ENCODE peak calls at places on chromosomes 6 and 20, in six cellular contexts. A is cardiac muscle cell, U is AG09309, I is astrocyte of the spinal cord, W is upper lobe of left lung, G is fibroblast of mammary gland. H is an unnamed sample.

GRCh38 chr6:55473722-55474121 is 105.3 kb downstream of the HMGCLL1 start:
- DNase-seq in I (no peak), W (no peak), U (no peak), G (no peak), A (no peak), H (no peak)

GRCh38 chr20:39097889-39098288 is 135.7 kb downstream of the DHX35 start:
- DNase-seq in I (no peak), W (no peak), U (no peak), G (no peak), A (no peak), H (no peak)

GRCh38 chr6:126188271-126188909 is 151.5 kb upstream of the CENPW start:
- DNase-seq in I (peak), A (peak), G (peak), U (peak), W (no peak), H (peak)

GRCh38 chr20:57164872-57165271 is 101.6 kb downstream of the BMP7 start:
- DNase-seq in W (no peak), G (no peak), U (no peak), A (no peak), I (no peak), H (no peak)

GRCh38 chr20:61628901-61629300 is 376.8 kb downstream of the CDH4 start:
- DNase-seq in G (no peak), A (no peak), I (peak), U (no peak), W (no peak), H (no peak)

GRCh38 chr6:130975325-130975724 is 87.7 kb downstream of the EPB41L2 start:
- DNase-seq in U (no peak), A (no peak), W (no peak), G (peak), I (peak), H (no peak)

GRCh38 chr6:93586316-93586715 is 167.0 kb upstream of the EPHA7 start:
- DNase-seq in W (no peak), A (no peak), U (no peak), G (no peak), I (no peak), H (no peak)

GRCh38 chr6:91305755-91306154 is 718.9 kb upstream of the MAP3K7 start:
- DNase-seq in U (no peak), W (no peak), A (no peak), G (no peak), I (no peak), H (no peak)

GRCh38 chr6:112232845-112233256 is 21.5 kb downstream of the LAMA4 start:
- DNase-seq in I (peak), G (peak), A (peak), W (no peak), U (no peak), H (peak)

GRCh38 chr6:26520088-26520839 is 17.9 kb upstream of the HMGN4 start:
- DNase-seq in A (no peak), U (no peak), G (no peak), W (no peak), I (peak), H (no peak)

GRCh38 chr20:36079486-36079885 is 75.1 kb upstream of the EPB41L1 start:
- DNase-seq in W (no peak), I (no peak), U (no peak), A (no peak), G (no peak), H (no peak)

GRCh38 chr6:133396225-133396624 is 155.1 kb downstream of the EYA4 start:
- DNase-seq in I (peak), U (no peak), A (peak), W (no peak), G (peak), H (peak)

GRCh38 chr20:42577193-42577592 is 612.5 kb downstream of the PTPRT start:
- DNase-seq in U (no peak), G (no peak), W (no peak), A (no peak), I (no peak), H (no peak)

GRCh38 chr20:3203315-3204123 is 963 bp downstream of the DDRGK1 start:
- DNase-seq in U (no peak), I (peak), G (peak), W (no peak), A (no peak), H (peak)

GRCh38 chr20:22423190-22423832 is 161.1 kb downstream of the FOXA2 start:
- DNase-seq in W (no peak), U (no peak), G (no peak), I (no peak), A (no peak), H (no peak)

GRCh38 chr6:53441035-53441493 is 92.3 kb upstream of the ELOVL5 start:
- DNase-seq in I (no peak), U (no peak), W (no peak), G (peak), A (no peak), H (no peak)

GRCh38 chr20:10622657-10623418 is 51.0 kb downstream of the JAG1 start:
- DNase-seq in W (no peak), G (peak), U (no peak), I (peak), A (peak), H (peak)

GRCh38 chr6:41537359-41537758 is 8.8 kb upstream of the FOXP4 start:
- DNase-seq in W (no peak), U (no peak), A (no peak), I (no peak), G (no peak), H (no peak)

GRCh38 chr6:138614151-138614550 is 114.9 kb upstream of the NHSL1 start:
- DNase-seq in A (no peak), W (no peak), U (no peak), G (no peak), I (no peak), H (no peak)

GRCh38 chr20:45822863-45823262 is 4.2 kb downstream of the TNNC2 start:
- DNase-seq in U (no peak), W (peak), A (no peak), I (no peak), G (no peak), H (peak)

GRCh38 chr6:31510007-31510406 is 12.1 kb downstream of the MICB start:
- DNase-seq in U (no peak), G (no peak), W (no peak), I (no peak), A (no peak), H (no peak)

GRCh38 chr6:6758915-6759654 is 170.6 kb downstream of the LY86 start:
- DNase-seq in I (peak), A (peak), U (no peak), W (no peak), G (peak), H (peak)

GRCh38 chr6:82902290-82902689 is 163.4 kb downstream of the UBE3D start:
- DNase-seq in A (no peak), U (no peak), W (no peak), G (peak), I (no peak), H (no peak)

GRCh38 chr20:835220-836045 is 1.9 kb downstream of the FAM110A start:
- DNase-seq in G (no peak), A (no peak), W (peak), U (no peak), I (no peak), H (no peak)

GRCh38 chr6:36073587-36073986 is 46.0 kb downstream of the MAPK14 start:
- DNase-seq in G (no peak), W (no peak), I (no peak), U (no peak), A (no peak), H (no peak)

GRCh38 chr6:24543683-24544082 is 48.9 kb downstream of the ALDH5A1 start:
- DNase-seq in G (no peak), A (no peak), U (no peak), I (no peak), W (no peak), H (no peak)

GRCh38 chr20:4190792-4191519 is 175.6 kb upstream of the RNF24 start:
- DNase-seq in G (no peak), U (no peak), I (no peak), A (no peak), W (no peak), H (no peak)

GRCh38 chr6:114785235-114786127 is 442.7 kb upstream of the HS3ST5 start:
- DNase-seq in I (peak), A (no peak), W (no peak), G (no peak), U (no peak), H (no peak)

GRCh38 chr6:125507987-125508655 is 206.4 kb upstream of the HDDC2 start:
- DNase-seq in W (no peak), A (peak), I (peak), U (no peak), G (peak), H (peak)

GRCh38 chr6:53377793-53378192 is 29.0 kb upstream of the ELOVL5 start:
- DNase-seq in W (no peak), U (no peak), G (no peak), A (no peak), I (no peak), H (peak)

GRCh38 chr6:156582509-156582992 is 194.6 kb upstream of the ARID1B start:
- DNase-seq in A (no peak), I (no peak), G (no peak), U (no peak), W (no peak), H (no peak)

GRCh38 chr6:138293428-138293827 is 75.1 kb upstream of the PBOV1 start:
- DNase-seq in G (no peak), U (peak), I (no peak), W (no peak), A (no peak), H (no peak)

GRCh38 chr20:59439243-59439642 is 138.8 kb downstream of the EDN3 start:
- DNase-seq in A (no peak), I (no peak), G (no peak), U (no peak), W (no peak), H (no peak)
- TF ChIP-seq CTCF in A (no peak), I (no peak), G (no peak), U (no peak), W (no peak), H (no peak)

DNA sequence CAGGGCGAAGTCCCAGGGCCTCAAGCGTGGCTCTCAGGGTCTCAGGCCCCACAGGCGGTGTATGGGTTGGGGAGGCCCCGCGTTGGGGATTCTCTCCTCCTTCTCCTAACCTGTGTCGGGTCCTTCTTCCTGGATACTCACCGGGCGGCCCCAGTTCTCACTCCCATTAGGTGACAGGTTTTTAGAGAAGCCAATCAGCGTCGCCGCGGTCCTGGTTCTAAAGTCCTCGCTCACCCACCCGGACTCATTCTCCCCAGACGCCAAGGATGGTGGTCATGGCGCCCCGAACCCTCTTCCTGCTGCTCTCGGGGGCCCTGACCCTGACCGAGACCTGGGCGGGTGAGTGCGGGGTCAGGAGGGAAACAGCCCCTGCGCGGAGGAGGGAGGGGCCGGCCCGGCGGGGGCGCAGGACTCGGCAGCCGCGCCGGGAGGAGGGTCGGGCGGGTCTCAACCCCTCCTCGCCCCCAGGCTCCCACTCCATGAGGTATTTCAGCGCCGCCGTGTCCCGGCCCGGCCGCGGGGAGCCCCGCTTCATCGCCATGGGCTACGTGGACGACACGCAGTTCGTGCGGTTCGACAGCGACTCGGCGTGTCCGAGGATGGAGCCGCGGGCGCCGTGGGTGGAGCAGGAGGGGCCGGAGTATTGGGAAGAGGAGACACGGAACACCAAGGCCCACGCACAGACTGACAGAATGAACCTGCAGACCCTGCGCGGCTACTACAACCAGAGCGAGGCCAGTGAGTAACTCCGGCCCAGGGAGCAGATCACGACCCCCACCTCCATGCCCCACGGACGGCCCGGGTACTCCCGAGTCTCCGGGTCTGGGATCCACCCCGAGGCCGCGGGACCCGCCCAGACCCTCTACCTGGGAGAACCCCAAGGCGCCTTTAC is at the start of gene HLA-G:
- DNase-seq in W (peak), I (no peak), A (no peak), U (no peak), G (no peak), H (no peak)
- H3K4me3 ChIP-seq in W (no peak), I (no peak), A (peak), U (no peak), G (no peak), H (peak)

GRCh38 chr6:27592107-27592480 is 119.2 kb upstream of the ZNF184 start:
- DNase-seq in A (peak), U (no peak), I (peak), G (peak), W (no peak), H (no peak)

GRCh38 chr6:27593861-27594260 is 121.0 kb upstream of the ZNF184 start:
- DNase-seq in U (no peak), W (no peak), G (no peak), A (no peak), I (no peak), H (no peak)

GRCh38 chr6:27593200-27593818 is 120.4 kb upstream of the ZNF184 start:
- DNase-seq in I (no peak), U (no peak), A (no peak), G (no peak), W (no peak), H (no peak)

GRCh38 chr6:27591660-27592059 is 118.8 kb upstream of the ZNF184 start:
- DNase-seq in W (no peak), G (peak), U (no peak), A (peak), I (peak), H (peak)

GRCh38 chr6:27592481-27593199 is 119.7 kb upstream of the ZNF184 start:
- DNase-seq in G (peak), I (peak), A (peak), U (no peak), W (no peak), H (peak)
- TF ChIP-seq CTCF in G (no peak), I (no peak), A (no peak), U (no peak), W (no peak), H (no peak)

GRCh38 chr6:16480780-16481179 is 242.4 kb downstream of the GMPR start:
- DNase-seq in A (no peak), I (no peak), U (no peak), W (no peak), G (no peak), H (no peak)
- H3K4me3 ChIP-seq in A (no peak), I (no peak), U (no peak), W (no peak), G (no peak), H (no peak)

GRCh38 chr20:62708591-62709536 is at the start of gene NTSR1:
- DNase-seq in I (no peak), U (no peak), A (no peak), G (no peak), W (peak), H (no peak)

GRCh38 chr20:62706857-62707256 is 1.8 kb upstream of the NTSR1 start:
- DNase-seq in A (no peak), W (no peak), I (no peak), G (no peak), U (no peak), H (no peak)

GRCh38 chr20:62709537-62709905 is 885 bp downstream of the NTSR1 start:
- DNase-seq in G (no peak), I (no peak), U (no peak), W (peak), A (no peak), H (no peak)

GRCh38 chr20:62707281-62707941 is 1.2 kb upstream of the NTSR1 start:
- DNase-seq in U (no peak), W (peak), I (no peak), A (no peak), G (no peak), H (no peak)

GRCh38 chr20:62707981-62708521 is 585 bp upstream of the NTSR1 start:
- DNase-seq in G (no peak), A (no peak), W (peak), I (no peak), U (no peak), H (no peak)
- TF ChIP-seq CTCF in G (peak), A (peak), W (no peak), I (peak), U (peak), H (peak)